ENCODE peak calls at places on chromosomes 6 and 20, in four cellular contexts. Y, O, S and D are unnamed samples.

GRCh38 chr6:17871836-17872235 is 115.6 kb downstream of the KIF13A start:
- DNase-seq in Y (no peak), O (no peak), S (no peak), D (no peak)

GRCh38 chr6:166926748-166927147 is 29.6 kb downstream of the RNASET2 start:
- DNase-seq in Y (no peak), O (no peak), S (no peak), D (no peak)

GRCh38 chr6:111696814-111697213 is 91.1 kb upstream of the TRAF3IP2 start:
- DNase-seq in Y (no peak), O (no peak), S (no peak), D (no peak)

GRCh38 chr20:39631557-39631956 is 669.4 kb downstream of the DHX35 start:
- DNase-seq in Y (no peak), O (peak; percentile 53), S (no peak), D (no peak)

GRCh38 chr6:78947962-78948361 is 80.6 kb downstream of the IRAK1BP1 start:
- DNase-seq in Y (peak; percentile 35), O (peak; percentile 75), S (no peak), D (no peak)

GRCh38 chr6:55822815-55823214 is 52.6 kb downstream of the BMP5 start:
- DNase-seq in Y (peak; percentile 10), O (peak; percentile 48), S (no peak), D (no peak)

GRCh38 chr20:40938020-40938419 is 90.6 kb upstream of the TOP1 start:
- DNase-seq in Y (no peak), O (no peak), S (peak; percentile 12), D (no peak)

GRCh38 chr20:51118216-51118615 is 95.3 kb upstream of the KCNG1 start:
- DNase-seq in Y (no peak), O (no peak), S (no peak), D (no peak)

GRCh38 chr20:64241061-64241460 is 14.5 kb upstream of the PCMTD2 start:
- DNase-seq in Y (no peak), O (no peak), S (no peak), D (no peak)

GRCh38 chr6:26017567-26017966 is 55.0 kb downstream of the TRIM38 start:
- DNase-seq in Y (peak; percentile 89), O (peak; percentile 95), S (no peak), D (no peak)

GRCh38 chr6:18242062-18242851 is 22.1 kb downstream of the DEK start:
- DNase-seq in Y (peak; percentile 81), O (peak; percentile 91), S (peak; percentile 70), D (no peak)

GRCh38 chr20:35091808-35092523 is 641 bp downstream of the TRPC4AP start:
- DNase-seq in Y (no peak), O (peak; percentile 36), S (no peak), D (no peak)

GRCh38 chr20:50309280-50309763 is 118.7 kb downstream of the CEBPB start:
- DNase-seq in Y (peak; percentile 73), O (peak; percentile 77), S (peak; percentile 85), D (no peak)

GRCh38 chr6:116450769-116451740 is 10.1 kb upstream of the CALHM6 start:
- DNase-seq in Y (no peak), O (no peak), S (no peak), D (no peak)

GRCh38 chr20:10427060-10427692 is 6.8 kb downstream of the MKKS start:
- DNase-seq in Y (peak; percentile 82), O (peak; percentile 88), S (peak; percentile 84), D (no peak)
- TF ChIP-seq CTCF in Y (peak; percentile 84), O (peak; percentile 95), S (peak; percentile 98), D (peak; percentile 81)

GRCh38 chr20:44160133-44160532 is 26.9 kb downstream of the JPH2 start:
- DNase-seq in Y (no peak), O (no peak), S (no peak), D (no peak)
- H3K4me3 ChIP-seq in Y (no peak overlapping the region), O (no peak overlapping the region), S (no peak overlapping the region), D (no peak overlapping the region)

GRCh38 chr6:97068211-97068610 is 143.7 kb downstream of the KLHL32 start:
- DNase-seq in Y (peak; percentile 67), O (peak; percentile 76), S (peak; percentile 26), D (no peak)
- TF ChIP-seq CTCF in Y (peak; percentile 53), O (peak; percentile 50), S (peak; percentile 62), D (peak; percentile 60)

GRCh38 chr6:52356017-52356416 is 5.9 kb upstream of the PAQR8 start:
- DNase-seq in Y (no peak), O (no peak), S (no peak), D (no peak)

GRCh38 chr6:52346503-52346902 is 15.4 kb upstream of the PAQR8 start:
- DNase-seq in Y (no peak), O (no peak), S (no peak), D (peak; percentile 60)

GRCh38 chr6:52351879-52352238 is 10.1 kb upstream of the PAQR8 start:
- DNase-seq in Y (no peak), O (no peak), S (no peak), D (no peak)

DNA sequence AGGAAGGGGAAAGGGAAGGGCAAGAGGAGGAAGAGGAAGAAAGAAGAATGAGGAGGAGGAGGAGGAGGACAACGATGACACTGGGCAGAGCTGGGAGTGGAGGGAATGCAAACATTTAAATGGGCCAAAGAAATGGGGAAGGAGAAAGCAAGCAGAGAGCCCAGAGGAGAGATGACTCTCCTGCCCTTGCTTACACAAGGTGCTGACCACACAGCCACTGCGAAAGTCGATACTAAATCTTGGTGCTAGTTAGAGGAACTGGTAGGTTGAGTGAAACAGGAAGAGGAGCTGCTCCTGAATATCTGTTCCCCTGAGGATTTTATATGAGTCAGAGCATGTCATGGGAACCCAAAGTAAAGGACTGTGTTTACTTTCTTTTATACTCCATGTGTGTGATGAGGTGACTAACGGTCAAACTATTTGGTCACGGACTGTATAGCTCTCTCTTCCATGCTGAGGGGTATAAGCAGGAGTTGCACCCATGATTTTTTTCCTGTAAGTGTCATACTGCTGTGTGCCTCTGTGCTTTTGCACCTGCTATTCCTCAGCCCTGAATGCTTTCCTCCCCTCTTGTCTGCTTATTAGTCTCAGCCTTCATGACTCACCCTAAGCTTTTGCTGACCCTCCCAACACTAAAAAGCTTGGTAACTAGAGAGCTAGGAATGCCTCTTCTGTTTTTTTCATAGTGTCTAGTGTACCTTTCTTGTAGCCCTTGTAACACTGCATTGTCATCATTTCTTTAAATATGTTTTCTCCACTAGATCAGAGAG is 9.5 kb upstream of the PAQR8 start:
- DNase-seq in Y (peak; percentile 89), O (peak; percentile 95), S (peak; percentile 79), D (peak; percentile 30)
- H3K4me3 ChIP-seq in Y (no peak overlapping the region), O (no peak overlapping the region), S (peak overlapping the region; percentile 12), D (no peak overlapping the region)